ENCODE peak calls at places on chromosomes 13 and 19, in four cellular contexts. B is left lung, Q is ovary, J is RWPE2. H is an unnamed sample. For H3K4me1 and H3K36me3, the result is how much of the 10 kb centered on the place peaks cover.

GRCh38 chr19:30448386-30449130 is 76.4 kb downstream of the ZNF536 start:
- DNase-seq in B (no peak), Q (no peak), J (no peak), H (no peak)

GRCh38 chr13:60617863-60618733 is 221.1 kb downstream of the TDRD3 start:
- DNase-seq in B (no peak), Q (no peak), J (no peak), H (no peak)

GRCh38 chr13:25912961-25913360 is 138.9 kb downstream of the SHISA2 start:
- DNase-seq in B (no peak), Q (no peak), J (no peak), H (no peak)

GRCh38 chr13:28553971-28554370 is 59.0 kb upstream of the FLT1 start:
- DNase-seq in B (no peak), Q (no peak), J (no peak), H (no peak)

GRCh38 chr19:40813182-40813581 is 14.2 kb downstream of the EGLN2 start:
- DNase-seq in B (no peak), Q (peak), J (no peak), H (no peak)

GRCh38 chr13:44013666-44014291 is 134.1 kb downstream of the LACC1 start:
- DNase-seq in B (no peak), Q (no peak), J (no peak), H (no peak)

GRCh38 chr13:24271611-24272451 is 37.5 kb upstream of the C1QTNF9 start:
- DNase-seq in B (peak), Q (peak), J (no peak), H (peak)

GRCh38 chr19:46080561-46080960 is 39.8 kb upstream of the IGFL4 start:
- DNase-seq in B (peak), Q (peak), J (no peak), H (no peak)

GRCh38 chr19:27851543-27852060 is 1361.3 kb downstream of the UQCRFS1 start:
- DNase-seq in B (no peak), Q (no peak), J (no peak), H (no peak)

GRCh38 chr13:28747851-28748250 is 29.1 kb upstream of the SLC46A3 start:
- DNase-seq in B (no peak), Q (no peak), J (no peak), H (no peak)

GRCh38 chr13:101545521-101545920 is 93.0 kb downstream of the ITGBL1 start:
- DNase-seq in B (no peak), Q (no peak), J (no peak), H (no peak)

GRCh38 chr19:46818812-46819211 is 30.4 kb upstream of the SLC1A5 start:
- DNase-seq in B (no peak), Q (no peak), J (no peak), H (no peak)

GRCh38 chr13:30408319-30409101 is 13.8 kb upstream of the UBE2L5 start:
- DNase-seq in B (peak), Q (peak), J (peak), H (peak)

GRCh38 chr19:18389095-18389735 is 3.3 kb downstream of the GDF15 start:
- DNase-seq in B (no peak), Q (no peak), J (no peak), H (no peak)

GRCh38 chr19:6271721-6272410 is 7.9 kb downstream of the MLLT1 start:
- DNase-seq in B (peak), Q (peak), J (no peak), H (no peak)

GRCh38 chr13:99335087-99335486 is 27.9 kb upstream of the GPR183 start:
- DNase-seq in B (no peak), Q (no peak), J (no peak), H (no peak)

GRCh38 chr13:69956343-69956742 is 151.3 kb upstream of the ATXN8OS start:
- DNase-seq in B (no peak), Q (no peak), J (no peak), H (no peak)

GRCh38 chr19:16441661-16442071 is 30.1 kb downstream of the EPS15L1 start:
- DNase-seq in B (no peak), Q (no peak), J (no peak), H (no peak)

GRCh38 chr13:113427562-113428468 is 25.5 kb downstream of the ADPRHL1 start:
- DNase-seq in B (no peak), Q (no peak), J (no peak), H (no peak)

GRCh38 chr13:53138369-53139036 is 109.9 kb downstream of the OLFM4 start:
- DNase-seq in B (no peak), Q (no peak), J (no peak), H (no peak)

GRCh38 chr13:90750957-90751356 is 596.5 kb upstream of the MIR17HG start:
- DNase-seq in B (no peak), Q (no peak), J (no peak), H (no peak)

GRCh38 chr13:67769987-67770341 is 539.8 kb upstream of the PCDH9 start:
- DNase-seq in B (no peak), Q (no peak), J (no peak), H (no peak)

GRCh38 chr19:15280915-15281683 is 48.9 kb upstream of the EPHX3 start:
- DNase-seq in B (peak), Q (peak), J (no peak), H (no peak)

GRCh38 chr19:31149306-31149975 is 199.8 kb downstream of the TSHZ3 start:
- DNase-seq in B (no peak), Q (no peak), J (no peak), H (no peak)

GRCh38 chr13:75566658-75567057 is 17.1 kb downstream of the UCHL3 start:
- DNase-seq in B (no peak), Q (no peak), J (no peak), H (no peak)

GRCh38 chr13:51834581-51835158 is 10.3 kb downstream of the TMEM272 start:
- DNase-seq in B (no peak), Q (no peak), J (no peak), H (no peak)

GRCh38 chr19:35457173-35457572 is 9.1 kb downstream of the FFAR2 start:
- DNase-seq in B (no peak), Q (no peak), J (no peak), H (no peak)

GRCh38 chr19:35459414-35460082 is 11.5 kb downstream of the FFAR2 start:
- DNase-seq in B (no peak), Q (peak), J (no peak), H (no peak)

GRCh38 chr19:35460608-35461007 is 12.6 kb downstream of the FFAR2 start:
- DNase-seq in B (no peak), Q (no peak), J (no peak), H (no peak)

GRCh38 chr19:35458192-35458591 is 10.1 kb downstream of the FFAR2 start:
- DNase-seq in B (no peak), Q (no peak), J (no peak), H (no peak)

GRCh38 chr19:35458821-35459391 is 10.8 kb downstream of the FFAR2 start:
- DNase-seq in B (no peak), Q (no peak), J (no peak), H (no peak)
- H3K4me1 ChIP-seq in B (half or more), Q (under half), J (under half), H (under half)

DNA sequence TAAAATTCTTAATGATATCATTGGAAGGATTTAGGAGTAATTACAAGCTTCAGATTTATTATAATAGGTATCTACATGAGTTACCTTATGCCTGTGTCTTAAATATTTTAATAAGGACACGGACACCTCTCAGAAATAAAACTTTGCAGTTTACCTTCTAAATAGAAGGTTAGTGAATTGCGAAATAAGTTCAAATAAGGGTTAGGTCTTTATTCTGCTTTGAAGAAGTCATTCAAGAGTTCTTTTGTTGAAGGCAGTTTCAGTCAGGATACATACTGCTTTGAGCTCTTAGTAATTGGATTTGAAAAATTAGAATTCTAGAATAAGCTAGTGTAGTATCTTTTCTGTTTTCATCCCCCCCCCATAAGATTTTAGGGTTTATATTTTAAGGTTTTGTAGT is 53.0 kb downstream of the NAA16 start:
- DNase-seq in B (no peak), Q (no peak), J (no peak), H (no peak)
- H3K36me3 ChIP-seq in B (half or more), Q (under half), J (half or more), H (under half)

GRCh38 chr19:3398900-3399278 is 32.5 kb downstream of the NFIC start:
- DNase-seq in B (no peak), Q (no peak), J (no peak), H (no peak)
- H3K27ac ChIP-seq in B (peak), Q (peak), J (no peak), H (no peak)

GRCh38 chr19:35166100-35167063 is 11.8 kb downstream of the FXYD5 start:
- DNase-seq in B (no peak), Q (no peak), J (peak), H (no peak)
- H3K4me1 ChIP-seq in B (under half), Q (under half), J (under half), H (under half)

H was measured in CD8-positive, alpha-beta memory T cell.